ENCODE peak calls at places on chromosomes 5 and 9, in five cellular contexts. Q is epithelial cell of esophagus, E is lower leg skin, P is left colon, G is fibroblast of the aortic adventitia. D is an unnamed sample.

GRCh38 chr5:133918731-133919130 is 49.7 kb downstream of the C5orf15 start:
- DNase-seq in E (no peak), G (no peak), Q (no peak), P (no peak), D (no peak)

GRCh38 chr9:72718503-72718902 is 197.1 kb downstream of the TMC1 start:
- DNase-seq in Q (no peak), E (no peak), P (peak), G (no peak), D (no peak)

GRCh38 chr9:136714876-136715239 is 2.5 kb downstream of the DIPK1B start:
- DNase-seq in G (no peak), Q (no peak), E (no peak), P (no peak), D (no peak)

GRCh38 chr9:34190996-34191892 is 12.4 kb downstream of the UBAP1 start:
- DNase-seq in E (no peak), G (peak), Q (peak), P (no peak), D (no peak)

GRCh38 chr5:176542596-176543427 is 5.6 kb upstream of the RNF44 start:
- DNase-seq in Q (no peak), P (peak), G (no peak), E (no peak), D (no peak)

GRCh38 chr5:66582499-66582898 is 13.7 kb upstream of the MAST4 start:
- DNase-seq in G (peak), E (no peak), Q (peak), P (no peak), D (no peak)

GRCh38 chr9:16417749-16418148 is 452.7 kb downstream of the BNC2 start:
- DNase-seq in P (no peak), Q (no peak), G (peak), E (no peak), D (no peak)

GRCh38 chr9:104836235-104836634 is 72.3 kb downstream of the NIPSNAP3B start:
- DNase-seq in G (no peak), E (no peak), Q (peak), P (no peak), D (no peak)

GRCh38 chr9:81557452-81557956 is 131.8 kb downstream of the TLE1 start:
- DNase-seq in E (no peak), P (no peak), Q (no peak), G (peak), D (no peak)

GRCh38 chr9:120668399-120668798 is 45.9 kb downstream of the MEGF9 start:
- DNase-seq in P (no peak), E (no peak), Q (no peak), G (peak), D (no peak)

GRCh38 chr9:95409650-95410426 is 92.3 kb upstream of the FANCC start:
- DNase-seq in E (no peak), Q (peak), P (no peak), G (peak), D (no peak)

GRCh38 chr9:116000748-116001329 is 152.8 kb upstream of the PAPPA start:
- DNase-seq in E (no peak), P (peak), Q (peak), G (no peak), D (peak)

GRCh38 chr9:91495450-91495849 is 71.8 kb upstream of the NFIL3 start:
- DNase-seq in E (no peak), P (no peak), G (peak), Q (peak), D (peak)

GRCh38 chr5:36442352-36442751 is 140.7 kb upstream of the RANBP3L start:
- DNase-seq in P (no peak), Q (peak), G (peak), E (peak), D (no peak)

GRCh38 chr5:54630738-54631369 is 113.3 kb downstream of the SNX18 start:
- DNase-seq in G (peak), P (no peak), Q (no peak), E (no peak), D (no peak)

GRCh38 chr5:130616161-130616560 is 548.9 kb downstream of the HINT1 start:
- DNase-seq in P (no peak), E (no peak), G (peak), Q (peak), D (no peak)

GRCh38 chr5:36646507-36647023 is 40.2 kb downstream of the SLC1A3 start:
- DNase-seq in P (no peak), Q (no peak), E (no peak), G (no peak), D (peak)

GRCh38 chr9:35277649-35278359 is 116.0 kb downstream of the UNC13B start:
- DNase-seq in E (no peak), G (peak), P (no peak), Q (peak), D (no peak)

GRCh38 chr5:177982072-177982727 is 13.8 kb downstream of the PROP1 start:
- DNase-seq in E (no peak), G (no peak), Q (no peak), P (peak), D (no peak)

GRCh38 chr9:111178361-111179043 is 140.2 kb upstream of the LPAR1 start:
- DNase-seq in Q (no peak), E (no peak), P (no peak), G (peak), D (peak)

GRCh38 chr5:178323541-178323865 is 90.9 kb upstream of the PHYKPL start:
- DNase-seq in Q (no peak), E (no peak), P (no peak), G (no peak), D (no peak)

GRCh38 chr5:14753947-14754346 is 89.4 kb downstream of the OTULIN start:
- DNase-seq in E (no peak), P (no peak), Q (no peak), G (no peak), D (no peak)

GRCh38 chr5:52342361-52342760 is 445.4 kb upstream of the ITGA1 start:
- DNase-seq in Q (peak), E (no peak), G (no peak), P (no peak), D (no peak)

GRCh38 chr5:107469485-107469884 is 201.3 kb downstream of the EFNA5 start:
- DNase-seq in P (no peak), G (peak), Q (peak), E (no peak), D (peak)

GRCh38 chr9:123611228-123611627 is 255.2 kb downstream of the CRB2 start:
- DNase-seq in E (no peak), P (no peak), G (peak), Q (no peak), D (no peak)

GRCh38 chr9:17637229-17637628 is 58.4 kb downstream of the SH3GL2 start:
- DNase-seq in P (no peak), Q (no peak), E (no peak), G (no peak), D (no peak)

GRCh38 chr9:36960575-36960955 is 73.5 kb downstream of the PAX5 start:
- DNase-seq in G (no peak), E (no peak), Q (no peak), P (no peak), D (no peak)

GRCh38 chr9:5876711-5877110 is 14.0 kb upstream of the MLANA start:
- DNase-seq in Q (peak), P (no peak), E (no peak), G (no peak), D (no peak)

GRCh38 chr5:3595102-3595961 is at the start of gene IRX1:
- DNase-seq in P (no peak), Q (peak), G (peak), E (no peak), D (no peak)

GRCh38 chr5:168342151-168342825 is 50.8 kb downstream of the WWC1 start:
- DNase-seq in E (no peak), Q (no peak), P (no peak), G (no peak), D (peak)

GRCh38 chr5:103446813-103447212 is 115.8 kb downstream of the NUDT12 start:
- DNase-seq in P (no peak), Q (no peak), G (no peak), E (no peak), D (no peak)

GRCh38 chr5:74130141-74130897 is 504.3 kb downstream of the ARHGEF28 start:
- DNase-seq in G (no peak), Q (no peak), E (no peak), P (no peak), D (no peak)

GRCh38 chr5:134554319-134555222 is 29.1 kb downstream of the JADE2 start:
- DNase-seq in G (peak), Q (no peak), P (no peak), E (no peak), D (peak)

GRCh38 chr5:135535420-135535819 is 344 bp downstream of the NEUROG1 start:
- DNase-seq in E (no peak), Q (peak), P (no peak), G (no peak), D (no peak)

GRCh38 chr5:137800700-137801411 is 46.7 kb upstream of the HNRNPA0 start:
- DNase-seq in G (no peak), P (no peak), E (no peak), Q (no peak), D (no peak)

GRCh38 chr9:99356512-99356971 is 134.5 kb downstream of the SEC61B start:
- DNase-seq in Q (no peak), P (no peak), E (peak), G (no peak), D (no peak)

GRCh38 chr9:117555964-117556629 is 141.2 kb upstream of the ASTN2 start:
- DNase-seq in Q (peak), E (peak), P (peak), G (peak), D (peak)

GRCh38 chr5:125196479-125197183 is 450.2 kb upstream of the ZNF608 start:
- DNase-seq in Q (no peak), P (no peak), E (no peak), G (no peak), D (no peak)

GRCh38 chr9:33227013-33227398 is 13.0 kb upstream of the SPINK4 start:
- DNase-seq in Q (no peak), P (no peak), E (no peak), G (no peak), D (no peak)

D was measured in RCC 7860.